ENCODE peak calls at places on chromosomes 2 and 18, in four cellular contexts. O, S, T and E are unnamed samples.

GRCh38 chr2:238101891-238102841 is 2.0 kb downstream of the ESPNL start:
- DNase-seq in S (no peak), O (no peak), T (no peak), E (no peak)

GRCh38 chr2:71100195-71100964 is 29.6 kb downstream of the MCEE start:
- DNase-seq in S (peak), O (peak), T (peak), E (peak)

GRCh38 chr2:181165199-181165868 is 184.9 kb downstream of the UBE2E3 start:
- DNase-seq in S (no peak), T (no peak), O (no peak), E (no peak)

GRCh38 chr2:109369671-109370191 is 240.7 kb downstream of the SH3RF3 start:
- DNase-seq in O (no peak), S (no peak), T (no peak), E (no peak)

GRCh38 chr2:150981826-150982225 is 279.8 kb downstream of the RBM43 start:
- DNase-seq in O (peak), S (no peak), T (peak), E (no peak)

GRCh38 chr2:151260492-151261239 is 997 bp downstream of the RBM43 start:
- DNase-seq in S (no peak), T (peak), O (no peak), E (peak)

GRCh38 chr2:235551965-235552364 is 58.1 kb downstream of the AGAP1 start:
- DNase-seq in S (peak), O (peak), T (peak), E (peak)

GRCh38 chr18:73288813-73289212 is 421.0 kb upstream of the NETO1 start:
- DNase-seq in S (peak), T (no peak), O (no peak), E (no peak)

GRCh38 chr2:53715568-53715967 is 52.0 kb upstream of the CHAC2 start:
- DNase-seq in O (no peak), T (peak), S (peak), E (no peak)

GRCh38 chr2:7017621-7018260 is 100.5 kb downstream of the RNF144A start:
- DNase-seq in T (no peak), O (no peak), S (no peak), E (no peak)

GRCh38 chr2:109403841-109404201 is 209.9 kb downstream of the SEPTIN10 start:
- DNase-seq in O (no peak), T (no peak), S (no peak), E (no peak)

GRCh38 chr2:223100061-223100511 is 48.1 kb downstream of the KCNE4 start:
- DNase-seq in S (no peak), T (peak), O (no peak), E (peak)

GRCh38 chr18:2657788-2658458 is 2.4 kb downstream of the SMCHD1 start:
- DNase-seq in O (no peak), S (peak), T (peak), E (peak)

GRCh38 chr2:122391726-122392125 is 636.3 kb downstream of the TSN start:
- DNase-seq in T (no peak), S (no peak), O (no peak), E (no peak)

GRCh38 chr18:39057423-39058057 is 1491.9 kb upstream of the CELF4 start:
- DNase-seq in T (peak), S (no peak), O (no peak), E (no peak)

GRCh38 chr2:235773188-235773928 is 279.5 kb downstream of the AGAP1 start:
- DNase-seq in O (no peak), S (no peak), T (no peak), E (no peak)

GRCh38 chr2:235212501-235212900 is 260.7 kb downstream of the SH3BP4 start:
- DNase-seq in O (no peak), T (no peak), S (no peak), E (no peak)

GRCh38 chr18:6370886-6371635 is 43.6 kb downstream of the L3MBTL4 start:
- DNase-seq in S (no peak), O (no peak), T (no peak), E (no peak)

GRCh38 chr18:75418293-75418692 is 9.2 kb downstream of the SMIM21 start:
- DNase-seq in S (peak), T (no peak), O (no peak), E (no peak)

GRCh38 chr2:174719016-174719415 is 45.3 kb downstream of the CHRNA1 start:
- DNase-seq in T (no peak), O (no peak), S (no peak), E (no peak)

GRCh38 chr2:240840435-240841060 is 20.5 kb upstream of the KIF1A start:
- DNase-seq in S (peak), O (peak), T (peak), E (no peak)

GRCh38 chr18:25349131-25349925 is 2.6 kb downstream of the ZNF521 start:
- DNase-seq in O (no peak), T (peak), S (no peak), E (no peak)

GRCh38 chr2:36059684-36060083 is 295.9 kb upstream of the CRIM1 start:
- DNase-seq in T (no peak), O (no peak), S (no peak), E (no peak)

GRCh38 chr18:11520536-11520935 is 88.9 kb upstream of the SLC35G4 start:
- DNase-seq in O (no peak), S (no peak), T (no peak), E (no peak)

GRCh38 chr2:204051476-204051875 is 114.9 kb downstream of the ICOS start:
- DNase-seq in O (peak), S (peak), T (no peak), E (no peak)

GRCh38 chr2:53356291-53356905 is 411.2 kb upstream of the CHAC2 start:
- DNase-seq in T (no peak), O (no peak), S (peak), E (no peak)

GRCh38 chr2:232387451-232388171 is 9.1 kb downstream of the ALPP start:
- DNase-seq in T (no peak), O (no peak), S (no peak), E (no peak)

DNA sequence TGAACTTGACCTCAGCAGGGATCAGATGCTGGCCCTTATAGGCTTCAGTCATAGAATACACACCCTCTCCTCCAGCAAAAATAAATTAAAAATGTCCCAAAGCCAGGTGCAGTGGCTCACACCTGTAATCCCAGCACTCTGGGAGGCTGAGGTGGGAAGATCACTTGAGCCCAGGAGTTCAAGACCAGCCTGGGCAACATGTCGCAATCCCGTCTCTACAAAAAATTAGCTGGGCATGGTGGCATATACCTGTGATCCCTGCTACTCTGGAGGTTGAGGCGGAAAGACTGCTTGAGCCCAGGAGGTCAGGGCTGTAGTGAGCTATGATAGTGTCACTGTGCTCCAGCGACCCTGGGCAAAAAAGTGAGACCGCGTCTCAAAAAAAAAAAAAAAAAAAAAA is 4.8 kb downstream of the ITPRIPL1 start:
- DNase-seq in S (no peak), T (no peak), O (no peak), E (no peak)
- TF ChIP-seq CTCF in S (no peak), T (no peak), O (no peak), E (no peak)

DNA sequence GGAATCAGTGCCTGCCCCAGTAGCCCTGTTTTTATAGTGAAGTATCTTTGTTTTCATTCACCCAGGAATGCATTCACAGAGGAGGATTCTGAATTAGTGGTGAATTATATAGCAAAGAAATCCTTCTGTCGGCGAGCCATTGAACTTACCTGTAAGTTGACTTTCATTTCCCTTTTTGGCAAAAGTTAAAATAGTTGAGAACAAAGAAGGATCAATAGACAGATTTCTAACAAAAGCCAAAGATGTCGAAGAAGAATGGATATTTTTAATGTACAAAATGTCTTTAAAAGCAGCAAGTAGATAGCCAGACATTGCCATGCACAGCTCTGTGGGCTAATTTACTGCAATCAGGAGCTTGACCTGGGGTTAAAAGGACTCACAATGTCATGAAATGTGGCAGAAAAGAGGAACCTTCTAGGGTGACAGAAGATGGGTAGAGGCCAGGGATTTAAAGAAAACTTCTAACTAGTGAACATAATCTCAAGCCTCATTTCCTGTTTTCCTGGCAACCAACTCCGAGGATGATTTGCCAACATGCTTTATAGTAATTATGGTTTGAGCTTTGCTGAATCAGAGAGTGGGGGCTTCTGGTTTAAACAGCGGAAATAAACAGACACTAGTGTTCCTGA is 53.8 kb upstream of the TMEM87B start:
- DNase-seq in S (no peak), O (no peak), T (peak), E (no peak)
- H3K4me3 ChIP-seq in S (no peak), O (no peak), T (no peak), E (no peak)

DNA sequence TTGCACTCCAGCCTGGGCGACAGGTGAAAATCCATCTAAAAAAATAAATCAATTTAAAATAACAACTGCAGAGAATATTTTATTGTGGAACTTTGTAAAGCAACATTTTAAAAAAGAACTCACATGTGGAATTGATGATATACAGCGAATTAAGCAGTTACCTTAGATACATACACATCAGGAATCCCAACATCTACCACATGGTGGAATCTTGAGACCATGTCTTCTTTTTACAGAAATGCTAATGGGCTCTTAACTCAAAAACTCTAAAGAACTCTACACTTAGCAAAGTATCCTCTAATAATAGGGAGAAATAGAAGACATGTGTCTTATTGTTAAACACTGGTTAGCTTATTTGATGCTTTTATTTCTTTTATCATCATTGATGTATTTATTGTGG is 373.6 kb downstream of the CDH7 start:
- DNase-seq in S (peak), T (no peak), O (no peak), E (no peak)
- TF ChIP-seq CTCF in S (no peak), T (no peak), O (peak), E (no peak)

GRCh38 chr2:133737597-133737996 is 169.3 kb upstream of the NCKAP5 start:
- DNase-seq in O (no peak), T (no peak), S (no peak), E (no peak)
- H3K4me3 ChIP-seq in O (no peak), T (no peak), S (no peak), E (no peak)

GRCh38 chr2:182943339-182943738 is 76.9 kb upstream of the FRZB start:
- DNase-seq in O (no peak), T (no peak), S (no peak), E (no peak)
- TF ChIP-seq CTCF in O (no peak), T (no peak), S (no peak), E (no peak)